ENCODE peak calls at places on chromosomes 4 and X, in six cellular contexts. K is T47D, W is neuronal stem cell, T is suprapubic skin, I is NCI-H2029, Z is SK-N-DZ. P is an unnamed sample.
A peak's percentile ranks its signal among the peaks of the same experiment; 100 is the strongest.

GRCh38 chrX:109252789-109253188 is 229.1 kb downstream of the GUCY2F start:
- DNase-seq in K (no peak), W (no peak), T (no peak), I (no peak), Z (no peak), P (no peak)

GRCh38 chr4:5198586-5198985 is 147.3 kb downstream of the STK32B start:
- DNase-seq in K (no peak), W (no peak), T (no peak), I (no peak), Z (no peak), P (no peak)

GRCh38 chr4:55154290-55154880 is 29.0 kb upstream of the KDR start:
- DNase-seq in K (no peak), W (no peak), T (no peak), I (peak; percentile 8), Z (no peak), P (no peak)

GRCh38 chr4:37864786-37865185 is 26.1 kb upstream of the TBC1D1 start:
- DNase-seq in K (no peak), W (no peak), T (no peak), I (no peak), Z (no peak), P (no peak)

GRCh38 chr4:100841911-100842310 is 324.1 kb upstream of the EMCN start:
- DNase-seq in K (no peak), W (no peak), T (no peak), I (no peak), Z (no peak), P (no peak)

GRCh38 chr4:139791681-139792080 is 126.1 kb downstream of the MGST2 start:
- DNase-seq in K (no peak), W (no peak), T (no peak), I (no peak), Z (no peak), P (no peak)

GRCh38 chr4:106529348-106530033 is 160.9 kb upstream of the GIMD1 start:
- DNase-seq in K (no peak), W (no peak), T (no peak), I (no peak), Z (no peak), P (no peak)

GRCh38 chr4:41991916-41992767 is 1.8 kb downstream of the SLC30A9 start:
- DNase-seq in K (no peak), W (no peak), T (no peak), I (no peak), Z (no peak), P (no peak)

GRCh38 chrX:96314974-96315373 is 369.7 kb upstream of the DIAPH2 start:
- DNase-seq in K (no peak), W (no peak), T (no peak), I (no peak), Z (no peak), P (no peak)

GRCh38 chr4:30380404-30380998 is 339.7 kb upstream of the PCDH7 start:
- DNase-seq in K (peak; percentile 1), W (peak; percentile 21), T (no peak), I (peak; percentile 17), Z (peak; percentile 71), P (peak; percentile 72)

GRCh38 chr4:153058668-153059060 is 122.5 kb downstream of the FHDC1 start:
- DNase-seq in K (no peak), W (no peak), T (no peak), I (no peak), Z (no peak), P (no peak)

GRCh38 chr4:158871050-158871724 is 102.4 kb downstream of the FNIP2 start:
- DNase-seq in K (no peak), W (no peak), T (no peak), I (no peak), Z (no peak), P (no peak)

GRCh38 chr4:7499661-7500060 is 64.9 kb upstream of the PSAPL1 start:
- DNase-seq in K (no peak), W (no peak), T (no peak), I (no peak), Z (no peak), P (no peak)

GRCh38 chr4:80266267-80266901 is at the start of gene FGF5:
- DNase-seq in K (no peak), W (peak; percentile 38), T (peak; percentile 61), I (peak; percentile 52), Z (peak; percentile 36), P (no peak)

GRCh38 chr4:14916554-14917304 is 85.6 kb upstream of the CPEB2 start:
- DNase-seq in K (no peak), W (no peak), T (no peak), I (no peak), Z (no peak), P (no peak)

GRCh38 chr4:54090804-54091623 is 8.9 kb upstream of the GSX2 start:
- DNase-seq in K (no peak), W (no peak), T (no peak), I (no peak), Z (no peak), P (no peak)

GRCh38 chr4:17475481-17475880 is 36.4 kb downstream of the QDPR start:
- DNase-seq in K (no peak), W (no peak), T (no peak), I (no peak), Z (no peak), P (no peak)

GRCh38 chr4:181566490-181566889 is 676.7 kb upstream of the TENM3 start:
- DNase-seq in K (no peak), W (no peak), T (no peak), I (no peak), Z (peak; percentile 53), P (no peak)

GRCh38 chr4:139665690-139666529 is at the start of gene MGST2:
- DNase-seq in K (no peak), W (peak; percentile 64), T (peak; percentile 84), I (peak; percentile 55), Z (peak; percentile 22), P (no peak)

GRCh38 chr4:11514780-11515432 is 86.2 kb upstream of the HS3ST1 start:
- DNase-seq in K (no peak), W (no peak), T (no peak), I (no peak), Z (no peak), P (no peak)

GRCh38 chr4:153773236-153773690 is 13.4 kb upstream of the RNF175 start:
- DNase-seq in K (no peak), W (no peak), T (no peak), I (no peak), Z (no peak), P (no peak)

GRCh38 chrX:120741452-120741851 is 111.6 kb upstream of the C1GALT1C1 start:
- DNase-seq in K (no peak), W (no peak), T (no peak), I (no peak), Z (no peak), P (no peak)

GRCh38 chr4:6687947-6688878 is 5.5 kb upstream of the S100P start:
- DNase-seq in K (peak; percentile 88), W (no peak), T (no peak), I (peak; percentile 33), Z (no peak), P (no peak)

GRCh38 chr4:16082038-16082423 is 1.8 kb downstream of the PROM1 start:
- DNase-seq in K (no peak), W (no peak), T (no peak), I (no peak), Z (no peak), P (no peak)

GRCh38 chr4:126718161-126718560 is 914.6 kb upstream of the INTU start:
- DNase-seq in K (no peak), W (no peak), T (no peak), I (no peak), Z (peak; percentile 47), P (no peak)

GRCh38 chrX:31314921-31315320 is 243.1 kb upstream of the FTHL17 start:
- DNase-seq in K (no peak), W (no peak), T (no peak), I (no peak), Z (no peak), P (no peak)

GRCh38 chr4:157052429-157053040 is 23.4 kb upstream of the GLRB start:
- DNase-seq in K (no peak), W (no peak), T (no peak), I (no peak), Z (peak; percentile 5), P (no peak)

P was measured in NT2/D1.